ENCODE peak calls at places on chromosomes 2 and 18, in eight cellular contexts. U is HCT116, W is HepG2, E is GM12878, F is SK-N-SH, Q is K562, V is endothelial cell of umbilical vein, T is H1. H is an unnamed sample.

GRCh38 chr2:152600051-152600657 is 117.1 kb downstream of the PRPF40A start:
- DNase-seq in U (no peak), W (no peak), E (no peak), F (no peak), Q (no peak), V (no peak), T (no peak), H (no peak)

GRCh38 chr2:96914332-96914731 is 44.5 kb upstream of the SEMA4C start:
- DNase-seq in U (no peak), W (no peak), E (no peak), F (no peak), Q (no peak), V (no peak), T (no peak), H (no peak)

GRCh38 chr2:10158681-10159080 is 36.1 kb downstream of the RRM2 start:
- DNase-seq in U (no peak), W (no peak), E (no peak), F (no peak), Q (no peak), V (no peak), T (no peak), H (no peak)

GRCh38 chr2:202870431-202871160 is 970 bp downstream of the ICA1L start:
- DNase-seq in U (peak), W (peak), E (no peak), F (peak), Q (peak), V (peak), T (peak), H (no peak)

GRCh38 chr2:174145827-174146226 is 102.5 kb downstream of the OLA1 start:
- DNase-seq in U (no peak), W (peak), E (no peak), F (no peak), Q (no peak), V (no peak), T (no peak), H (no peak)

GRCh38 chr2:57396364-57397098 is 650.1 kb upstream of the VRK2 start:
- DNase-seq in U (no peak), W (no peak), E (no peak), F (no peak), Q (no peak), V (no peak), T (no peak), H (no peak)

GRCh38 chr18:22683786-22684185 is 249.3 kb upstream of the RBBP8 start:
- DNase-seq in U (no peak), W (no peak), E (no peak), F (no peak), Q (no peak), V (no peak), T (no peak), H (no peak)

GRCh38 chr2:224400886-224401632 is 848 bp downstream of the FAM124B start:
- DNase-seq in U (no peak), W (no peak), E (no peak), F (no peak), Q (peak), V (peak), T (no peak), H (no peak)

GRCh38 chr2:230912046-230912445 is 13.0 kb downstream of the GPR55 start:
- DNase-seq in U (no peak), W (no peak), E (no peak), F (no peak), Q (no peak), V (no peak), T (no peak), H (no peak)

GRCh38 chr2:217279130-217279529 is 419.3 kb upstream of the TNP1 start:
- DNase-seq in U (no peak), W (no peak), E (no peak), F (no peak), Q (no peak), V (no peak), T (no peak), H (no peak)

GRCh38 chr2:96575790-96576456 is 39.4 kb downstream of the ARID5A start:
- DNase-seq in U (no peak), W (no peak), E (no peak), F (no peak), Q (no peak), V (no peak), T (no peak), H (no peak)

GRCh38 chr2:219073413-219074129 is 12.8 kb upstream of the IHH start:
- DNase-seq in U (peak), W (peak), E (no peak), F (peak), Q (peak), V (peak), T (no peak), H (peak)

GRCh38 chr2:67945976-67946375 is 116.8 kb downstream of the C1D start:
- DNase-seq in U (no peak), W (no peak), E (no peak), F (no peak), Q (no peak), V (peak), T (no peak), H (no peak)

GRCh38 chr18:23761941-23762340 is 72.7 kb downstream of the LAMA3 start:
- DNase-seq in U (no peak), W (no peak), E (no peak), F (no peak), Q (no peak), V (no peak), T (no peak), H (no peak)

GRCh38 chr2:96895709-96896651 is 26.1 kb upstream of the SEMA4C start:
- DNase-seq in U (no peak), W (no peak), E (no peak), F (no peak), Q (peak), V (no peak), T (no peak), H (no peak)

GRCh38 chr2:109272461-109272860 is 143.5 kb downstream of the SH3RF3 start:
- DNase-seq in U (no peak), W (no peak), E (no peak), F (peak), Q (no peak), V (no peak), T (no peak), H (no peak)

GRCh38 chr18:76490701-76491171 is 4.3 kb downstream of the ZNF516 start:
- DNase-seq in U (no peak), W (no peak), E (no peak), F (peak), Q (no peak), V (peak), T (no peak), H (no peak)

GRCh38 chr18:47750889-47751423 is 179.5 kb downstream of the SMAD2 start:
- DNase-seq in U (no peak), W (no peak), E (no peak), F (no peak), Q (no peak), V (no peak), T (no peak), H (no peak)
- TF ChIP-seq POLR2AphosphoS5 in U (no peak), W (no peak), E (no peak), F (no peak), Q (no peak), V (no peak), T (no peak), H (no peak)

GRCh38 chr2:5914831-5915611 is 222.8 kb downstream of the SOX11 start:
- DNase-seq in U (no peak), W (no peak), E (no peak), F (peak), Q (no peak), V (no peak), T (no peak), H (no peak)
- H3K9ac ChIP-seq in U (no peak), W (no peak), E (no peak), F (no peak), Q (no peak), V (no peak), T (no peak), H (no peak)

GRCh38 chr2:38751043-38751846 is at the start of gene SRSF7:
- DNase-seq in U (peak), W (peak), E (peak), F (peak), Q (peak), V (peak), T (peak), H (peak)
- TF ChIP-seq POLR2AphosphoS5 in U (peak), W (peak), E (peak), F (peak), Q (peak), V (peak), T (peak), H (peak)

GRCh38 chr18:26617151-26617554 is 68.8 kb upstream of the KCTD1 start:
- DNase-seq in U (peak), W (peak), E (no peak), F (no peak), Q (no peak), V (no peak), T (no peak), H (no peak)
- H3K9ac ChIP-seq in U (no peak), W (no peak), E (no peak), F (no peak), Q (no peak), V (no peak), T (no peak), H (no peak)